ENCODE peak calls at places on chromosome 10, in five cellular contexts. G is NCI-H1417; Q is anterior cingulate cortex; X is activated naive CD8-positive, alpha-beta T cell treated with anti-CD3 and anti-CD28 coated beads for 36 hours; Z is EH. Y is an unnamed sample.

GRCh38 chr10:122659651-122660050 is 40.0 kb downstream of the C10orf120 start:
- DNase-seq in G (no peak), Q (no peak), X (no peak), Z (no peak), Y (no peak)

GRCh38 chr10:75788394-75789205 is 357.2 kb downstream of the LRMDA start:
- DNase-seq in G (no peak), Q (no peak), X (no peak), Z (peak; percentile 9), Y (no peak)

GRCh38 chr10:78351283-78351682 is 317.6 kb downstream of the RPS24 start:
- DNase-seq in G (no peak), Q (no peak), X (no peak), Z (no peak), Y (no peak)

GRCh38 chr10:91034494-91035157 is 113.7 kb upstream of the ANKRD1 start:
- DNase-seq in G (no peak), Q (peak; percentile 9), X (no peak), Z (peak; percentile 67), Y (no peak)

GRCh38 chr10:79249156-79250121 is 97.8 kb upstream of the PPIF start:
- DNase-seq in G (no peak), Q (no peak), X (no peak), Z (no peak), Y (no peak)

GRCh38 chr10:5089869-5090268 is 4.3 kb upstream of the AKR1C3 start:
- DNase-seq in G (peak; percentile 53), Q (no peak), X (no peak), Z (peak; percentile 48), Y (no peak)

GRCh38 chr10:99930731-99931550 is 78.8 kb downstream of the DNMBP start:
- DNase-seq in G (no peak), Q (no peak), X (no peak), Z (no peak), Y (no peak)

GRCh38 chr10:3624367-3624766 is 160.6 kb downstream of the KLF6 start:
- DNase-seq in G (no peak), Q (no peak), X (no peak), Z (peak; percentile 94), Y (no peak)

GRCh38 chr10:4131407-4132215 is 346.6 kb upstream of the KLF6 start:
- DNase-seq in G (no peak), Q (no peak), X (peak; percentile 26), Z (peak; percentile 97), Y (no peak)

GRCh38 chr10:49090696-49091338 is 24.5 kb downstream of the VSTM4 start:
- DNase-seq in G (no peak), Q (no peak), X (no peak), Z (no peak), Y (no peak)

GRCh38 chr10:43398939-43399871 is 9.8 kb downstream of the HNRNPF start:
- DNase-seq in G (no peak), Q (no peak), X (no peak), Z (peak; percentile 80), Y (no peak)

GRCh38 chr10:55283041-55283440 is 482.0 kb upstream of the PCDH15 start:
- DNase-seq in G (no peak), Q (no peak), X (no peak), Z (no peak), Y (no peak)

GRCh38 chr10:97991875-97992274 is 38.5 kb downstream of the CRTAC1 start:
- DNase-seq in G (no peak), Q (no peak), X (no peak), Z (peak; percentile 32), Y (no peak)

GRCh38 chr10:73979428-73980407 is 18.2 kb upstream of the VCL start:
- DNase-seq in G (no peak), Q (no peak), X (no peak), Z (no peak), Y (no peak)

GRCh38 chr10:47348138-47348651 is at the start of gene RBP3:
- DNase-seq in G (no peak), Q (no peak), X (no peak), Z (no peak), Y (no peak)

GRCh38 chr10:14356921-14357320 is 26.2 kb upstream of the FRMD4A start:
- DNase-seq in G (no peak), Q (no peak), X (no peak), Z (peak; percentile 81), Y (no peak)

GRCh38 chr10:113473851-113474250 is 79.0 kb upstream of the HABP2 start:
- DNase-seq in G (no peak), Q (no peak), X (no peak), Z (peak; percentile 86), Y (no peak)

GRCh38 chr10:133173860-133174523 is 14.0 kb downstream of the KNDC1 start:
- DNase-seq in G (no peak), Q (no peak), X (no peak), Z (no peak), Y (no peak)

GRCh38 chr10:125154529-125154928 is 5.8 kb downstream of the CTBP2 start:
- DNase-seq in G (no peak), Q (no peak), X (no peak), Z (no peak), Y (no peak)

GRCh38 chr10:93841930-93842329 is 51.8 kb upstream of the SLC35G1 start:
- DNase-seq in G (no peak), Q (no peak), X (no peak), Z (no peak), Y (no peak)

Y was measured in SK-N-DZ.